ENCODE peak calls at places on chromosomes 11 and 22, in four cellular contexts. H is HepG2, Z is Panc1, V is HCT116. U is an unnamed sample.

GRCh38 chr11:86896486-86896885 is 58.7 kb downstream of the FZD4 start:
- DNase-seq in H (no peak), V (no peak), Z (no peak), U (no peak)

GRCh38 chr11:120004723-120005122 is 133.2 kb downstream of the TRIM29 start:
- DNase-seq in V (no peak), Z (no peak), H (no peak), U (no peak)

GRCh38 chr11:133403900-133404299 is 128.4 kb downstream of the OPCML start:
- DNase-seq in V (no peak), H (no peak), Z (no peak), U (no peak)

GRCh38 chr22:37887610-37888378 is 18.3 kb upstream of the MICALL1 start:
- DNase-seq in V (no peak), H (no peak), Z (no peak), U (peak)

GRCh38 chr11:14444441-14445189 is 55.0 kb downstream of the COPB1 start:
- DNase-seq in Z (no peak), H (no peak), V (no peak), U (no peak)

GRCh38 chr11:88704505-88704904 is 361.3 kb downstream of the GRM5 start:
- DNase-seq in Z (no peak), H (no peak), V (no peak), U (no peak)

GRCh38 chr22:22928666-22929380 is 41.2 kb downstream of the IGLL5 start:
- DNase-seq in H (no peak), V (no peak), Z (no peak), U (no peak)

GRCh38 chr11:3796346-3796745 is 1.0 kb downstream of the NUP98 start:
- DNase-seq in V (no peak), Z (no peak), H (no peak), U (no peak)

GRCh38 chr22:18032455-18033101 is 8.2 kb upstream of the MICAL3 start:
- DNase-seq in Z (peak), V (peak), H (no peak), U (no peak)

GRCh38 chr22:45577746-45578523 is 75.3 kb downstream of the FBLN1 start:
- DNase-seq in Z (peak), H (peak), V (peak), U (peak)

GRCh38 chr11:67395555-67396257 is 3.9 kb downstream of the RAD9A start:
- DNase-seq in H (no peak), Z (no peak), V (no peak), U (no peak)

GRCh38 chr22:44203203-44203602 is 22.5 kb downstream of the PARVG start:
- DNase-seq in H (no peak), Z (no peak), V (no peak), U (no peak)

GRCh38 chr22:44200855-44201550 is 20.3 kb downstream of the PARVG start:
- DNase-seq in Z (no peak), V (no peak), H (no peak), U (no peak)

GRCh38 chr22:44201556-44202129 is 20.9 kb downstream of the PARVG start:
- DNase-seq in V (no peak), H (no peak), Z (no peak), U (no peak)

GRCh38 chr22:44200451-44200850 is 19.7 kb downstream of the PARVG start:
- DNase-seq in Z (no peak), H (no peak), V (no peak), U (no peak)

GRCh38 chr22:44202261-44202789 is 21.6 kb downstream of the PARVG start:
- DNase-seq in Z (no peak), H (no peak), V (no peak), U (no peak)
- TF ChIP-seq POLR2AphosphoS5 in Z (no peak), H (no peak), V (no peak), U (no peak)

GRCh38 chr22:43428005-43428485 is 16.2 kb downstream of the MPPED1 start:
- DNase-seq in H (no peak), Z (no peak), V (no peak), U (no peak)
- TF ChIP-seq CTCF in H (no peak), Z (no peak), V (no peak), U (no peak)

GRCh38 chr11:12680246-12680939 is 6.2 kb downstream of the TEAD1 start:
- DNase-seq in H (peak), Z (no peak), V (no peak), U (peak)
- TF ChIP-seq POLR2AphosphoS5 in H (no peak), Z (no peak), V (no peak), U (peak)

GRCh38 chr11:124421043-124421442 is 3.6 kb downstream of the OR8B4 start:
- DNase-seq in H (no peak), V (no peak), Z (no peak), U (no peak)

GRCh38 chr11:124409906-124410305 is 11.1 kb upstream of the OR8B3 start:
- DNase-seq in H (no peak), Z (no peak), V (no peak), U (no peak)

GRCh38 chr11:124415356-124415923 is 9.2 kb downstream of the OR8B4 start:
- DNase-seq in Z (peak), V (peak), H (peak), U (no peak)
- TF ChIP-seq CTCF in Z (peak), V (peak), H (peak), U (peak)

GRCh38 chr11:32435152-32435480 is 223 bp downstream of the WT1 start:
- DNase-seq in V (no peak), Z (no peak), H (no peak), U (no peak)
- TF ChIP-seq POLR2AphosphoS5 in V (no peak), Z (no peak), H (no peak), U (no peak)